ENCODE peak calls at places on chromosomes 13 and 19, in nine cellular contexts. O is transverse colon; U is AG09309; N is cardiac muscle cell; W is foreskin fibroblast; L is cardiac fibroblast; F is activated CD8-positive, alpha-beta T cell treated with anti-CD3 and anti-CD28 coated beads for 36 hours; P is SK-N-SH; E is stomach. J is an unnamed sample.

GRCh38 chr13:106565127-106565775 is 2.7 kb downstream of the ARGLU1 start:
- DNase-seq in O (no peak), U (no peak), N (no peak), W (no peak), L (no peak), F (no peak), P (no peak), E (no peak), J (no peak)

GRCh38 chr13:46775385-46776065 is 21.4 kb downstream of the ESD start:
- DNase-seq in O (no peak), U (no peak), N (no peak), W (no peak), L (no peak), F (no peak), P (no peak), E (no peak), J (no peak)

GRCh38 chr13:78131811-78132210 is 213.2 kb upstream of the EDNRB start:
- DNase-seq in O (no peak), U (no peak), N (peak), W (no peak), L (peak), F (no peak), P (no peak), E (no peak), J (no peak)

GRCh38 chr19:48993175-48994034 is at the start of the genes GYS1 and RUVBL2:
- DNase-seq in O (peak), U (peak), N (peak), W (peak), L (peak), F (peak), P (peak), E (peak), J (peak)

GRCh38 chr19:41222240-41222639 is 3.2 kb downstream of the AXL start:
- DNase-seq in O (no peak), U (no peak), N (no peak), W (no peak), L (no peak), F (no peak), P (no peak), E (no peak), J (no peak)

GRCh38 chr13:27988520-27988919 is at the start of gene URAD:
- DNase-seq in O (no peak), U (peak), N (no peak), W (no peak), L (no peak), F (no peak), P (no peak), E (no peak), J (no peak)

GRCh38 chr19:46482645-46483044 is 11.3 kb upstream of the PNMA8A start:
- DNase-seq in O (no peak), U (no peak), N (peak), W (no peak), L (peak), F (no peak), P (no peak), E (no peak), J (peak)

GRCh38 chr13:37485766-37486165 is 112.8 kb downstream of the POSTN start:
- DNase-seq in O (no peak), U (no peak), N (peak), W (no peak), L (peak), F (no peak), P (no peak), E (no peak), J (peak)

GRCh38 chr19:29479941-29480340 is 45.9 kb upstream of the VSTM2B start:
- DNase-seq in O (no peak), U (no peak), N (no peak), W (no peak), L (no peak), F (no peak), P (no peak), E (no peak), J (no peak)

GRCh38 chr13:48567521-48568331 is 34.8 kb upstream of the RCBTB2 start:
- DNase-seq in O (no peak), U (no peak), N (peak), W (no peak), L (peak), F (no peak), P (no peak), E (peak), J (no peak)

GRCh38 chr19:18208098-18208951 is 4.5 kb upstream of the RAB3A start:
- DNase-seq in O (peak), U (peak), N (peak), W (peak), L (peak), F (peak), P (peak), E (no peak), J (peak)

GRCh38 chr13:25167775-25168174 is 4.3 kb downstream of the AMER2 start:
- DNase-seq in O (no peak), U (no peak), N (no peak), W (no peak), L (no peak), F (no peak), P (no peak), E (no peak), J (no peak)

GRCh38 chr13:50684366-50684765 is 159.1 kb downstream of the DLEU7 start:
- DNase-seq in O (peak), U (no peak), N (no peak), W (no peak), L (peak), F (no peak), P (no peak), E (no peak), J (no peak)

GRCh38 chr19:48926909-48927308 is 6.6 kb upstream of the DHDH start:
- DNase-seq in O (peak), U (peak), N (peak), W (peak), L (peak), F (peak), P (no peak), E (peak), J (peak)

GRCh38 chr13:66461021-66461420 is 769.1 kb downstream of the PCDH9 start:
- DNase-seq in O (no peak), U (no peak), N (peak), W (no peak), L (peak), F (no peak), P (no peak), E (no peak), J (peak)

GRCh38 chr13:46168818-46169217 is 13.2 kb downstream of the LCP1 start:
- DNase-seq in O (no peak), U (no peak), N (no peak), W (no peak), L (no peak), F (no peak), P (no peak), E (no peak), J (no peak)

GRCh38 chr19:42370068-42370520 is 20.0 kb downstream of the CNFN start:
- DNase-seq in O (no peak), U (no peak), N (no peak), W (no peak), L (no peak), F (no peak), P (no peak), E (no peak), J (no peak)

GRCh38 chr19:32037998-32038732 is 307.2 kb upstream of the ZNF507 start:
- DNase-seq in O (no peak), U (no peak), N (no peak), W (no peak), L (no peak), F (no peak), P (no peak), E (no peak), J (no peak)

GRCh38 chr19:55467236-55468053 is 2.9 kb upstream of the C19orf85 start:
- DNase-seq in O (peak), U (no peak), N (peak), W (peak), L (peak), F (peak), P (peak), E (peak), J (no peak)

GRCh38 chr13:73633817-73634449 is 500.3 kb downstream of the KLF12 start:
- DNase-seq in O (no peak), U (no peak), N (peak), W (no peak), L (no peak), F (no peak), P (no peak), E (no peak), J (no peak)

DNA sequence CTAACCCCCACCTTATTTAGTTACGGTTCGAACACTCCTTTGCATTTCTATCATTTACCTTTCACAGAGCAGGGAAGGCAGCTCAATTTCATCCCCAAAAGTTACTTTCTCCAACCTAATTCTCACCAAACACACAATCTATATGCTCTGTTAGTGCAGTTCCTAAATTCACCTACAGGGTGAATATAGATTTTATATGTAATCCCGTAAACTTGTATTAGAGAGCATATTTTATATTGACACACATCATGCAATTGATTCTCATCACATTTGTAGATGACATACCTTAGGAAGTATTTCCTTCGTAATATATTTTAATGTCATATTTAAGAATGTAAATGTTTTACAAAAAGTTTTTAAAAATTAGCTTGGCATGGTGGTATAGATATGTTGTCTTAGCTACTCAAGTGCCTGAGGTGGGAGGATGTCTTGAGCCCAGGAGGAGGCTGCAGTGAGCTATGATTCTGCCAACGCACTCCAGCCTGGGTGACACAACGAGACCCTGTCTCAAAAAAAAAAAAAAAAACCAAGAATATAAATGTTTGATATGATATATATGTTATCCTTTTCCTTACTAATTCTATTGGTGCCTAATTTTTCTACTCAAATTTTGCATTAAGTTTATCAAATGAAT is 57.3 kb upstream of the TNFRSF19 start:
- DNase-seq in O (no peak), U (no peak), N (no peak), W (no peak), L (no peak), F (no peak), P (no peak), E (no peak), J (no peak)
- TF ChIP-seq CTCF in O (no peak), U (no peak), N (peak), W (no peak), L (no peak), F (peak), P (peak), E (no peak), J (peak)

GRCh38 chr19:13959962-13960862 is 7.9 kb downstream of the DCAF15 start:
- DNase-seq in O (no peak), U (no peak), N (no peak), W (no peak), L (no peak), F (peak), P (peak), E (no peak), J (no peak)
- TF ChIP-seq CTCF in O (peak), U (peak), N (peak), W (peak), L (peak), F (peak), P (peak), E (no peak), J (peak)

GRCh38 chr13:95697052-95697680 is 20.2 kb downstream of the DNAJC3 start:
- DNase-seq in O (no peak), U (no peak), N (no peak), W (no peak), L (no peak), F (no peak), P (no peak), E (no peak), J (no peak)

DNA sequence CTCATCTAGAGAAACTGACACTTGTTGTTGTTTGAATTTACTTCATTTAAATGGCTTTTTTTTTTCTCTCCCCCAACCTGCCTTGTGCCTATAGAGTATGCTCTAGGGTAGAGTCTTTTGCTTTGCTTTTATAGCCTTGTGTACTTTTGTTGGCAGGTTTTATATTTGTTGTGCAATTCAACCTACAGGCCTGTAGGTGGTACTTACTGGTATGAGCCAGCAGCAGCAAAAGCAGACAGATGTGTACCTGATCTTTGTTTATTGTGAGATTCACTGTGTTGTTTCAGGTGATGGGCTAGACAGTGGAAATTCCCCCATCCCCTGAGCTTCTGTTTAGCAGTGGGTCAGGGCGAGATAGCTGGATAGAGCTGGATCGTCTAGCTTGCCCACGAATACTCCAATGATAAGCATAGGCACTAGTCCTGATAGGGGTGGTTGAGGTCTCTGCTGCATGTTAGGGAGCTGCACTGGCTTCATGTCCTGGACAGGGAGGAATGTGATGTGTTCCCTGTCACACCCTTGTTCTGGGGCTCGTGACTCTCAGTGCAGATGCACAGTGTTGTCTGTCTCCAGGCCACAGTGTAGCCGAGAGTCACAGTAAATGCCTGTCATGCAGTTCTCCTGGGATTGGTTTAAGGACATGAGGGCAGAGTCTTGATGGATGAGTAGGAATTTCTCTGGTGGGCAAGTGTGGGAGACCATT is 21.3 kb downstream of the DNAJC3 start:
- DNase-seq in O (no peak), U (no peak), N (peak), W (no peak), L (peak), F (no peak), P (no peak), E (no peak), J (no peak)
- TF ChIP-seq CTCF in O (no peak), U (peak), N (peak), W (peak), L (peak), F (no peak), P (peak), E (no peak), J (peak)

GRCh38 chr13:42836930-42837329 is 55.5 kb downstream of the FAM216B start:
- DNase-seq in O (peak), U (no peak), N (peak), W (peak), L (peak), F (no peak), P (no peak), E (no peak), J (peak)
- TF ChIP-seq CTCF in O (peak), U (peak), N (peak), W (peak), L (peak), F (no peak), P (peak), E (no peak), J (no peak)

DNA sequence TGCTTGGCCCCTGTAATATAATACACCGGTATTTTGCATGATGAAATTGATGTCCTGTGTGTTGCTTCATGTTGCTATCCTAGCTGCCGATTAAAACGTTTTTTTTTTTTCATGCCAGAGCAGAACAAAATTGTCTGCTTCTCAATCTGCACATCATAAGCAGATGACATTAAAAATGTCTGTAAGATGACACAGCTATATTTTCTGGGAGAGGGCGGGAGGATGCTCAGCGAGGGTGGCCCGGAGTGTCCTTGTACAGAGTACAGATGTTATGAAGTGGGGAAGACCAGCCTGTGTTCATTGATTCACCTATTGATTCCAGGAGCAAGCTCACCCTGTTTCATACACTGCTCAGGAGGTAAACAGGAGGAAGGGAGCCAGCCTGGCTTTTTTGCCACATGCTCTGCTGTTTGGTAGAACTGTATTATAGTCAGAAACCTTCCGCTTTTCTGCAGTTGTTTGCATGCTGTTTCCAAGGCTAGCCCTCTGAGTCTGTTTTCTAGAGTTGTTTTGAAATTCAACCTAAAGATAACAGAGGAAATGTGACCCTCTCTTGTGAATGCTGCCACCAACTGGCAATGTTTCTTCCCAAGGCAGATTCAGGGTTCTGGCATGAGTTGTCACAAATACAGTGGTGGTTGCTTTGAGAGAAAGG is 4.7 kb upstream of the IRS2 start:
- DNase-seq in O (peak), U (no peak), N (peak), W (no peak), L (peak), F (peak), P (peak), E (no peak), J (no peak)
- TF ChIP-seq CTCF in O (peak), U (peak), N (peak), W (peak), L (peak), F (peak), P (peak), E (peak), J (peak)

J was measured in astrocyte.